ENCODE peak calls at places on chromosome 21, in ten cellular contexts. One of them, this sample, is unnamed.

GRCh38 chr21:32844653-32845443 is 73.3 kb upstream of the PAXBP1 start:
- DNase-seq in right cardiac atrium: no peak
- DNase-seq in lower lobe of right lung: no peak
- DNase-seq in epithelial cell of proximal tubule: no peak
- DNase-seq in GM23248: peak; percentile 95
- DNase-seq in hepatocyte: peak; percentile 19
- DNase-seq in suprapubic skin: no peak
- DNase-seq in Peyer's patch: no peak
- DNase-seq in skeletal muscle cell: peak; percentile 53
- DNase-seq in choroid plexus epithelial cell: peak; percentile 48
- DNase-seq in this sample: no peak

GRCh38 chr21:17775431-17776126 is 43.6 kb downstream of the C21orf91 start:
- DNase-seq in right cardiac atrium: no peak
- DNase-seq in lower lobe of right lung: peak; percentile 48
- DNase-seq in epithelial cell of proximal tubule: no peak
- DNase-seq in GM23248: no peak
- DNase-seq in hepatocyte: no peak
- DNase-seq in suprapubic skin: no peak
- DNase-seq in Peyer's patch: peak; percentile 75
- DNase-seq in skeletal muscle cell: no peak
- DNase-seq in choroid plexus epithelial cell: no peak
- DNase-seq in this sample: no peak

GRCh38 chr21:33976980-33977720 is 61.5 kb upstream of the ATP5PO start:
- DNase-seq in right cardiac atrium: no peak
- DNase-seq in lower lobe of right lung: no peak
- DNase-seq in epithelial cell of proximal tubule: no peak
- DNase-seq in GM23248: no peak
- DNase-seq in hepatocyte: no peak
- DNase-seq in suprapubic skin: no peak
- DNase-seq in Peyer's patch: no peak
- DNase-seq in skeletal muscle cell: no peak
- DNase-seq in choroid plexus epithelial cell: peak; percentile 30
- DNase-seq in this sample: no peak

GRCh38 chr21:31866077-31866511 is 6.7 kb upstream of the HUNK start:
- DNase-seq in right cardiac atrium: peak; percentile 88
- DNase-seq in lower lobe of right lung: peak; percentile 92
- DNase-seq in epithelial cell of proximal tubule: no peak
- DNase-seq in GM23248: peak; percentile 88
- DNase-seq in hepatocyte: peak; percentile 94
- DNase-seq in suprapubic skin: peak; percentile 92
- DNase-seq in Peyer's patch: peak; percentile 92
- DNase-seq in skeletal muscle cell: peak; percentile 10
- DNase-seq in choroid plexus epithelial cell: peak; percentile 74
- DNase-seq in this sample: peak; percentile 96

GRCh38 chr21:16181024-16181423 is 451.2 kb downstream of the USP25 start:
- DNase-seq in right cardiac atrium: no peak
- DNase-seq in lower lobe of right lung: no peak
- DNase-seq in epithelial cell of proximal tubule: no peak
- DNase-seq in GM23248: no peak
- DNase-seq in hepatocyte: no peak
- DNase-seq in suprapubic skin: no peak
- DNase-seq in Peyer's patch: no peak
- DNase-seq in skeletal muscle cell: no peak
- DNase-seq in choroid plexus epithelial cell: peak; percentile 63
- DNase-seq in this sample: no peak

GRCh38 chr21:31184462-31184861 is 146.2 kb upstream of the KRTAP19-8 start:
- DNase-seq in right cardiac atrium: no peak
- DNase-seq in lower lobe of right lung: no peak
- DNase-seq in epithelial cell of proximal tubule: no peak
- DNase-seq in GM23248: no peak
- DNase-seq in hepatocyte: no peak
- DNase-seq in suprapubic skin: no peak
- DNase-seq in Peyer's patch: peak; percentile 50
- DNase-seq in skeletal muscle cell: no peak
- DNase-seq in choroid plexus epithelial cell: no peak
- DNase-seq in this sample: no peak

GRCh38 chr21:28334407-28334806 is 658.3 kb downstream of the LTN1 start:
- DNase-seq in right cardiac atrium: no peak
- DNase-seq in lower lobe of right lung: no peak
- DNase-seq in epithelial cell of proximal tubule: peak; percentile 68
- DNase-seq in GM23248: no peak
- DNase-seq in hepatocyte: no peak
- DNase-seq in suprapubic skin: no peak
- DNase-seq in Peyer's patch: no peak
- DNase-seq in skeletal muscle cell: no peak
- DNase-seq in choroid plexus epithelial cell: no peak
- DNase-seq in this sample: no peak

GRCh38 chr21:16079830-16080229 is 350.0 kb downstream of the USP25 start:
- DNase-seq in right cardiac atrium: no peak
- DNase-seq in lower lobe of right lung: no peak
- DNase-seq in epithelial cell of proximal tubule: no peak
- DNase-seq in GM23248: peak; percentile 64
- DNase-seq in hepatocyte: peak; percentile 38
- DNase-seq in suprapubic skin: no peak
- DNase-seq in Peyer's patch: no peak
- DNase-seq in skeletal muscle cell: peak; percentile 54
- DNase-seq in choroid plexus epithelial cell: peak; percentile 78
- DNase-seq in this sample: no peak

GRCh38 chr21:33308586-33309490 is 15.9 kb upstream of the IFNAR1 start:
- DNase-seq in right cardiac atrium: no peak
- DNase-seq in lower lobe of right lung: no peak
- DNase-seq in epithelial cell of proximal tubule: no peak
- DNase-seq in GM23248: no peak
- DNase-seq in hepatocyte: no peak
- DNase-seq in suprapubic skin: no peak
- DNase-seq in Peyer's patch: peak; percentile 76
- DNase-seq in skeletal muscle cell: peak; percentile 73
- DNase-seq in choroid plexus epithelial cell: peak; percentile 69
- DNase-seq in this sample: no peak

GRCh38 chr21:17440955-17441354 is 71.9 kb upstream of the CXADR start:
- DNase-seq in right cardiac atrium: no peak
- DNase-seq in lower lobe of right lung: no peak
- DNase-seq in epithelial cell of proximal tubule: no peak
- DNase-seq in GM23248: no peak
- DNase-seq in hepatocyte: no peak
- DNase-seq in suprapubic skin: no peak
- DNase-seq in Peyer's patch: no peak
- DNase-seq in skeletal muscle cell: no peak
- DNase-seq in choroid plexus epithelial cell: peak; percentile 36
- DNase-seq in this sample: no peak

GRCh38 chr21:14591882-14592281 is 45.8 kb upstream of the SAMSN1 start:
- DNase-seq in right cardiac atrium: peak; percentile 33
- DNase-seq in lower lobe of right lung: no peak
- DNase-seq in epithelial cell of proximal tubule: peak; percentile 45
- DNase-seq in GM23248: peak; percentile 30
- DNase-seq in hepatocyte: no peak
- DNase-seq in suprapubic skin: no peak
- DNase-seq in Peyer's patch: peak; percentile 52
- DNase-seq in skeletal muscle cell: peak; percentile 67
- DNase-seq in choroid plexus epithelial cell: peak; percentile 98
- DNase-seq in this sample: no peak

GRCh38 chr21:29873908-29874307 is 65.9 kb downstream of the GRIK1 start:
- DNase-seq in right cardiac atrium: no peak
- DNase-seq in lower lobe of right lung: no peak
- DNase-seq in epithelial cell of proximal tubule: no peak
- DNase-seq in GM23248: no peak
- DNase-seq in hepatocyte: no peak
- DNase-seq in suprapubic skin: no peak
- DNase-seq in Peyer's patch: no peak
- DNase-seq in skeletal muscle cell: no peak
- DNase-seq in choroid plexus epithelial cell: no peak
- DNase-seq in this sample: peak; percentile 45

GRCh38 chr21:21559285-21560045 is 561.3 kb downstream of the NCAM2 start:
- DNase-seq in right cardiac atrium: no peak
- DNase-seq in lower lobe of right lung: no peak
- DNase-seq in epithelial cell of proximal tubule: no peak
- DNase-seq in GM23248: no peak
- DNase-seq in hepatocyte: no peak
- DNase-seq in suprapubic skin: no peak
- DNase-seq in Peyer's patch: no peak
- DNase-seq in skeletal muscle cell: peak; percentile 3
- DNase-seq in choroid plexus epithelial cell: no peak
- DNase-seq in this sample: no peak

GRCh38 chr21:15841856-15842564 is 112.2 kb downstream of the USP25 start:
- DNase-seq in right cardiac atrium: no peak
- DNase-seq in lower lobe of right lung: no peak
- DNase-seq in epithelial cell of proximal tubule: peak; percentile 57
- DNase-seq in GM23248: peak; percentile 71
- DNase-seq in hepatocyte: no peak
- DNase-seq in suprapubic skin: no peak
- DNase-seq in Peyer's patch: no peak
- DNase-seq in skeletal muscle cell: peak; percentile 41
- DNase-seq in choroid plexus epithelial cell: peak; percentile 87
- DNase-seq in this sample: no peak

GRCh38 chr21:14842641-14843040 is 222.2 kb downstream of the NRIP1 start:
- DNase-seq in right cardiac atrium: no peak
- DNase-seq in lower lobe of right lung: no peak
- DNase-seq in epithelial cell of proximal tubule: no peak
- DNase-seq in GM23248: peak; percentile 28
- DNase-seq in hepatocyte: no peak
- DNase-seq in suprapubic skin: no peak
- DNase-seq in Peyer's patch: no peak
- DNase-seq in skeletal muscle cell: no peak
- DNase-seq in choroid plexus epithelial cell: no peak
- DNase-seq in this sample: no peak

GRCh38 chr21:43334214-43334958 is 92.5 kb downstream of the SIK1 start:
- DNase-seq in right cardiac atrium: no peak
- DNase-seq in lower lobe of right lung: no peak
- DNase-seq in epithelial cell of proximal tubule: no peak
- DNase-seq in GM23248: no peak
- DNase-seq in hepatocyte: no peak
- DNase-seq in suprapubic skin: no peak
- DNase-seq in Peyer's patch: no peak
- DNase-seq in skeletal muscle cell: no peak
- DNase-seq in choroid plexus epithelial cell: no peak
- DNase-seq in this sample: no peak
- H3K4me3 ChIP-seq in right cardiac atrium: no peak overlapping the region
- H3K4me3 ChIP-seq in lower lobe of right lung: no peak overlapping the region
- H3K4me3 ChIP-seq in epithelial cell of proximal tubule: no peak overlapping the region
- H3K4me3 ChIP-seq in GM23248: no peak overlapping the region
- H3K4me3 ChIP-seq in hepatocyte: no peak overlapping the region
- H3K4me3 ChIP-seq in suprapubic skin: no peak overlapping the region
- H3K4me3 ChIP-seq in Peyer's patch: no peak overlapping the region
- H3K4me3 ChIP-seq in skeletal muscle cell: no peak overlapping the region
- H3K4me3 ChIP-seq in choroid plexus epithelial cell: no peak overlapping the region
- H3K4me3 ChIP-seq in this sample: no peak overlapping the region

GRCh38 chr21:23886828-23887708 is 1720.2 kb downstream of the MRPL39 start:
- DNase-seq in right cardiac atrium: no peak
- DNase-seq in lower lobe of right lung: no peak
- DNase-seq in epithelial cell of proximal tubule: no peak
- DNase-seq in GM23248: no peak
- DNase-seq in hepatocyte: no peak
- DNase-seq in suprapubic skin: no peak
- DNase-seq in Peyer's patch: no peak
- DNase-seq in skeletal muscle cell: no peak
- DNase-seq in choroid plexus epithelial cell: no peak
- DNase-seq in this sample: no peak

GRCh38 chr21:23890652-23891051 is 1716.6 kb downstream of the MRPL39 start:
- DNase-seq in right cardiac atrium: no peak
- DNase-seq in lower lobe of right lung: no peak
- DNase-seq in epithelial cell of proximal tubule: no peak
- DNase-seq in GM23248: no peak
- DNase-seq in hepatocyte: no peak
- DNase-seq in suprapubic skin: no peak
- DNase-seq in Peyer's patch: no peak
- DNase-seq in skeletal muscle cell: no peak
- DNase-seq in choroid plexus epithelial cell: no peak
- DNase-seq in this sample: no peak

DNA sequence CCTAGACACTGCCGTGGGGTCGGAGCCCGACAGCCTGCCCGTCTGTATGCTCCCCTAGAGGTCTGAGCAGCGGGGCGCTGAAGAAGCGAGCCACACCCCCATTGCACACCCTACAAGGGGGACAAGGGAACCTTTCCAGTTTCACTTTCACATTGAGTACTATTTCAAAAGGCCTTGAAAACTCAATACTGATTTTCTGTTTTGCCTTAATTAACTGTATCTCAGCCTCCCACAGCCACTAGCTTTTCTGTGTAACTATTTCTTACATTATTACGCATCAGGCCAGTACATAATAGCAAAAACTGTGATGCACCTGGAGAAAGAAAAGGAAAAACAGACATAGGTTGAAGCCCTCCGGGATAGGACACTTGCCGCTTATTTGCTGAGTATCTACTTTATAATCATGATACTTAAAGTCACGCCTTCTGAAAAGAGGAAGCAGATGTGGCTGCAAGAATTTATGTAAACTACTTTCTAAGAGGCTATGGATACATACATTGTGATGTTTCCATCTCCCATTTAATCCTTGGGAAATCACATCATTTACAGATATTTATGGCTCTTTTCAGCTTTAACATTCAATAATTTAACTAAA is 1719.5 kb downstream of the MRPL39 start:
- DNase-seq in right cardiac atrium: no peak
- DNase-seq in lower lobe of right lung: no peak
- DNase-seq in epithelial cell of proximal tubule: no peak
- DNase-seq in GM23248: no peak
- DNase-seq in hepatocyte: no peak
- DNase-seq in suprapubic skin: no peak
- DNase-seq in Peyer's patch: peak; percentile 56
- DNase-seq in skeletal muscle cell: no peak
- DNase-seq in choroid plexus epithelial cell: no peak
- DNase-seq in this sample: no peak
- H3K4me3 ChIP-seq in right cardiac atrium: no peak overlapping the region
- H3K4me3 ChIP-seq in lower lobe of right lung: no peak overlapping the region
- H3K4me3 ChIP-seq in epithelial cell of proximal tubule: no peak overlapping the region
- H3K4me3 ChIP-seq in GM23248: no peak overlapping the region
- H3K4me3 ChIP-seq in hepatocyte: no peak overlapping the region
- H3K4me3 ChIP-seq in suprapubic skin: no peak overlapping the region
- H3K4me3 ChIP-seq in Peyer's patch: no peak overlapping the region
- H3K4me3 ChIP-seq in skeletal muscle cell: no peak overlapping the region
- H3K4me3 ChIP-seq in choroid plexus epithelial cell: no peak overlapping the region
- H3K4me3 ChIP-seq in this sample: no peak overlapping the region

DNA sequence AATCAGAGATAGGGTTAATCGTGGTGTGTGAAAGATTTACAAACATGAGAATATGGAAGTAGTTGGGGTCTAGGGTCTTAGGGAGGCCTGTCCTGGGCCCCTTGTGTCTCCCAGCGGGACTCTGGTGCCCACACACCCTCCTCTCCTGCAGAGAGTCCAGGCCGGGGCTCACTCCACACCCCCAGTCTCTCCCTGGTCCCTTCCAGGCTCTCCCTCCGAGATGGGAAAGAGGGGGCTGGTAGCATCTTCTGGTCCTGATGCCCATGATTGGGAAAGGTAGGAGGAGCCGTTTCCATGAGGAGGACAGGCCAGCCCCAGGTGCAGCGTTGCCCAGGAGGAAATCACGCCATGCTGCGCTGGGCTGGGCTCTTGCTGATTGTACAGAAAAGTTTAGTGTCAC is 26.6 kb downstream of the PCNT start:
- DNase-seq in right cardiac atrium: no peak
- DNase-seq in lower lobe of right lung: no peak
- DNase-seq in epithelial cell of proximal tubule: no peak
- DNase-seq in GM23248: no peak
- DNase-seq in hepatocyte: no peak
- DNase-seq in suprapubic skin: no peak
- DNase-seq in Peyer's patch: no peak
- DNase-seq in skeletal muscle cell: no peak
- DNase-seq in choroid plexus epithelial cell: no peak
- DNase-seq in this sample: no peak
- H3K4me3 ChIP-seq in right cardiac atrium: no peak overlapping the region
- H3K4me3 ChIP-seq in lower lobe of right lung: no peak overlapping the region
- H3K4me3 ChIP-seq in epithelial cell of proximal tubule: no peak overlapping the region
- H3K4me3 ChIP-seq in GM23248: no peak overlapping the region
- H3K4me3 ChIP-seq in hepatocyte: no peak overlapping the region
- H3K4me3 ChIP-seq in suprapubic skin: no peak overlapping the region
- H3K4me3 ChIP-seq in Peyer's patch: no peak overlapping the region
- H3K4me3 ChIP-seq in skeletal muscle cell: no peak overlapping the region
- H3K4me3 ChIP-seq in choroid plexus epithelial cell: no peak overlapping the region
- H3K4me3 ChIP-seq in this sample: no peak overlapping the region

GRCh38 chr21:37454869-37455503 is 88.4 kb downstream of the DYRK1A start:
- DNase-seq in right cardiac atrium: no peak
- DNase-seq in lower lobe of right lung: no peak
- DNase-seq in epithelial cell of proximal tubule: no peak
- DNase-seq in GM23248: no peak
- DNase-seq in hepatocyte: no peak
- DNase-seq in suprapubic skin: no peak
- DNase-seq in Peyer's patch: no peak
- DNase-seq in skeletal muscle cell: no peak
- DNase-seq in choroid plexus epithelial cell: no peak
- DNase-seq in this sample: no peak
- H3K4me3 ChIP-seq in right cardiac atrium: no peak overlapping the region
- H3K4me3 ChIP-seq in lower lobe of right lung: no peak overlapping the region
- H3K4me3 ChIP-seq in epithelial cell of proximal tubule: no peak overlapping the region
- H3K4me3 ChIP-seq in GM23248: no peak overlapping the region
- H3K4me3 ChIP-seq in hepatocyte: no peak overlapping the region
- H3K4me3 ChIP-seq in suprapubic skin: no peak overlapping the region
- H3K4me3 ChIP-seq in Peyer's patch: no peak overlapping the region
- H3K4me3 ChIP-seq in skeletal muscle cell: no peak overlapping the region
- H3K4me3 ChIP-seq in choroid plexus epithelial cell: no peak overlapping the region
- H3K4me3 ChIP-seq in this sample: no peak overlapping the region